ENCODE peak calls at places on chromosomes 12 and 14, in four cellular contexts. One of them, this sample, is unnamed.

GRCh38 chr12:92445253-92446081 is 257.3 kb upstream of the PLEKHG7 start:
- DNase-seq in astrocyte of the spinal cord: peak; percentile 29
- DNase-seq in glutamatergic neuron: no peak
- DNase-seq in thoracic aorta: no peak
- DNase-seq in this sample: no peak

GRCh38 chr12:93918262-93918661 is 230.1 kb upstream of the PLXNC1 start:
- DNase-seq in glutamatergic neuron: no peak
- DNase-seq in astrocyte of the spinal cord: peak; percentile 22
- DNase-seq in thoracic aorta: no peak
- DNase-seq in this sample: no peak

GRCh38 chr12:104603545-104603973 is 146.8 kb downstream of the CHST11 start:
- DNase-seq in thoracic aorta: no peak
- DNase-seq in astrocyte of the spinal cord: no peak
- DNase-seq in glutamatergic neuron: no peak
- DNase-seq in this sample: no peak

GRCh38 chr14:60353410-60353809 is 104.4 kb downstream of the PPM1A start:
- DNase-seq in thoracic aorta: no peak
- DNase-seq in glutamatergic neuron: no peak
- DNase-seq in astrocyte of the spinal cord: no peak
- DNase-seq in this sample: no peak

GRCh38 chr12:57165741-57166140 is 18.3 kb upstream of the LRP1-AS start:
- DNase-seq in glutamatergic neuron: no peak
- DNase-seq in thoracic aorta: no peak
- DNase-seq in astrocyte of the spinal cord: peak; percentile 13
- DNase-seq in this sample: no peak

GRCh38 chr12:132494294-132495164 is 4.6 kb downstream of the FBRSL1 start:
- DNase-seq in astrocyte of the spinal cord: no peak
- DNase-seq in glutamatergic neuron: no peak
- DNase-seq in thoracic aorta: no peak
- DNase-seq in this sample: no peak

GRCh38 chr14:54106802-54107377 is 150.3 kb upstream of the BMP4 start:
- DNase-seq in thoracic aorta: no peak
- DNase-seq in glutamatergic neuron: no peak
- DNase-seq in astrocyte of the spinal cord: no peak
- DNase-seq in this sample: no peak

GRCh38 chr12:42871831-42872230 is 282.3 kb upstream of the PRICKLE1 start:
- DNase-seq in astrocyte of the spinal cord: no peak
- DNase-seq in thoracic aorta: no peak
- DNase-seq in glutamatergic neuron: no peak
- DNase-seq in this sample: no peak

GRCh38 chr12:63917864-63918742 is 73.6 kb downstream of the SRGAP1 start:
- DNase-seq in astrocyte of the spinal cord: peak; percentile 92
- DNase-seq in thoracic aorta: no peak
- DNase-seq in glutamatergic neuron: peak; percentile 23
- DNase-seq in this sample: peak; percentile 71

GRCh38 chr12:121217761-121218160 is 7.8 kb downstream of the P2RX4 start:
- DNase-seq in glutamatergic neuron: no peak
- DNase-seq in astrocyte of the spinal cord: no peak
- DNase-seq in thoracic aorta: no peak
- DNase-seq in this sample: no peak

GRCh38 chr12:52607314-52607713 is 6.1 kb upstream of the KRT72 start:
- DNase-seq in glutamatergic neuron: no peak
- DNase-seq in thoracic aorta: no peak
- DNase-seq in astrocyte of the spinal cord: no peak
- DNase-seq in this sample: no peak

GRCh38 chr12:19750116-19750644 is 310.9 kb downstream of the AEBP2 start:
- DNase-seq in glutamatergic neuron: no peak
- DNase-seq in astrocyte of the spinal cord: no peak
- DNase-seq in thoracic aorta: no peak
- DNase-seq in this sample: no peak

GRCh38 chr12:19746471-19746870 is 307.2 kb downstream of the AEBP2 start:
- DNase-seq in glutamatergic neuron: no peak
- DNase-seq in thoracic aorta: no peak
- DNase-seq in astrocyte of the spinal cord: no peak
- DNase-seq in this sample: no peak

GRCh38 chr12:19741132-19741489 is 301.8 kb downstream of the AEBP2 start:
- DNase-seq in glutamatergic neuron: no peak
- DNase-seq in thoracic aorta: no peak
- DNase-seq in astrocyte of the spinal cord: no peak
- DNase-seq in this sample: no peak

GRCh38 chr12:19740472-19741131 is 301.3 kb downstream of the AEBP2 start:
- DNase-seq in thoracic aorta: no peak
- DNase-seq in astrocyte of the spinal cord: no peak
- DNase-seq in glutamatergic neuron: no peak
- DNase-seq in this sample: no peak

DNA sequence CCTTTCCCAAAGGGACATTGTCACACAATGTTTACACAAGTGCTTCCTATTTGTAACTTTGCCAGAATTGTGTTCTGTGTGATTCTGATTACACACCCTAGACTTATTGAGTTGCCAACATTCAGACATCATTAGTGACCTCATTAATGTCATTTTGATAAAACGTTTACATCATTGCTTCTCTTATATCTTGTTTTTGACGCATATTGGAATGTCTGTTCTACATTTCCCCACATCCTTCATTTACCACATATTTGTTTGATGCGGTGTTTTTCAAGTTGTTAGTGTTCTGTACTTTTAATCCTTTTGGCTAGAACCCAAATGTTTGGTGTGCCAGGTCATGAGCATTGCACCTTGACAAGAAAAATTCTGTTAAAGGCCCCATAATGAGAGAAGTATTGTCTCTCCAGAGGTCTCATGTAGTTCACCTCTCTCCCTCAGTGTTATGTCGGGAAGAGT is 305.5 kb downstream of the AEBP2 start:
- DNase-seq in astrocyte of the spinal cord: peak; percentile 87
- DNase-seq in glutamatergic neuron: no peak
- DNase-seq in thoracic aorta: no peak
- DNase-seq in this sample: no peak
- TF ChIP-seq CTCF in astrocyte of the spinal cord: no peak
- TF ChIP-seq CTCF in glutamatergic neuron: no peak
- TF ChIP-seq CTCF in thoracic aorta: no peak
- TF ChIP-seq CTCF in this sample: no peak

DNA sequence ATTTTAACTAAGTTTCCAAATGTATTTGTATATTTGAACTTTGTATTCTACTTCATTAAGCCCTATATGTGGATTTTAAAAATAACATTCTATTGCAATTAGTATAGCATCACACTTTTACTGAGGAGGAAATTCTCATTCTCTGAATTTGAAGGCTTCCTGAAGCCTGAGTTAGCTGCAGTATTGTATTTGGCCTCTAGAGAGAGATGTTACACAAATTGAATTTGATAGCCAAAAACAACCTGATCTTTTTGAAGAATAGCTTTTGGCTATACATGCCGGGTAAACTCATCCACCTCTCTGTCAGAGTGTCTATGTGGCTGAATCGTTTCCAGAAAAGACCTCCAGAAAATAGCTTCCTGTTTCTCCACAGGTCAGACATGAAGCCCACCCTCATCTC is 316.5 kb upstream of the OR4E1 start:
- DNase-seq in glutamatergic neuron: no peak
- DNase-seq in astrocyte of the spinal cord: no peak
- DNase-seq in thoracic aorta: no peak
- DNase-seq in this sample: no peak
- TF ChIP-seq CTCF in glutamatergic neuron: peak; percentile 66
- TF ChIP-seq CTCF in astrocyte of the spinal cord: peak; percentile 35
- TF ChIP-seq CTCF in thoracic aorta: no peak
- TF ChIP-seq CTCF in this sample: peak; percentile 67

GRCh38 chr12:109346920-109347319 is 780 bp upstream of the MYO1H start:
- DNase-seq in astrocyte of the spinal cord: no peak
- DNase-seq in thoracic aorta: no peak
- DNase-seq in glutamatergic neuron: no peak
- DNase-seq in this sample: no peak

GRCh38 chr12:109347579-109347978 is at the start of gene MYO1H:
- DNase-seq in glutamatergic neuron: no peak
- DNase-seq in astrocyte of the spinal cord: no peak
- DNase-seq in thoracic aorta: no peak
- DNase-seq in this sample: no peak

GRCh38 chr12:109345428-109345827 is 2.3 kb upstream of the MYO1H start:
- DNase-seq in thoracic aorta: no peak
- DNase-seq in glutamatergic neuron: no peak
- DNase-seq in astrocyte of the spinal cord: no peak
- DNase-seq in this sample: no peak
- TF ChIP-seq CTCF in thoracic aorta: no peak
- TF ChIP-seq CTCF in glutamatergic neuron: no peak
- TF ChIP-seq CTCF in astrocyte of the spinal cord: no peak
- TF ChIP-seq CTCF in this sample: no peak

GRCh38 chr14:91997492-91997891 is 42.4 kb downstream of the TRIP11 start:
- DNase-seq in thoracic aorta: no peak
- DNase-seq in astrocyte of the spinal cord: no peak
- DNase-seq in glutamatergic neuron: no peak
- DNase-seq in this sample: no peak

GRCh38 chr14:91998667-91999570 is 40.9 kb downstream of the TRIP11 start:
- DNase-seq in thoracic aorta: no peak
- DNase-seq in astrocyte of the spinal cord: no peak
- DNase-seq in glutamatergic neuron: no peak
- DNase-seq in this sample: no peak

DNA sequence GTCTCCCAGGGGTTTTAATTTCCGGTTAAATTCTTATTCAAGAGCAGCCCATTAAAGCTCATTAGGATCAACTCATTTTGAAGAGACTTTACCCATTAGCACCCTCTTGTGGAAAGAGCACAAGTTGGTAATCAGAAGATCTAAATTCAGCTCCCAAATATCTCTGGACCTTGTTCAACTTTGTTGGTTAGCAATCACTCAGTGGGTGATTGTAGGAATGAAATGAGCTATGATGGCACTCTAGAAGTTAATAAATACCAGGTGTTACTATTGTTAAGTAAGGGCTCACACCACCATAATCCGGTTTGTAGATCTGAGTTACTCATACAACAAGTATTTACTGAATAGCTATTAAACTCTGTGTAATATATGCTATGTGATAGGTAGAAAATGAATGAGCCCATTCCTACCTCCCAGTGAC is 42.9 kb downstream of the TRIP11 start:
- DNase-seq in astrocyte of the spinal cord: peak; percentile 75
- DNase-seq in thoracic aorta: no peak
- DNase-seq in glutamatergic neuron: no peak
- DNase-seq in this sample: no peak
- TF ChIP-seq CTCF in astrocyte of the spinal cord: peak; percentile 66
- TF ChIP-seq CTCF in thoracic aorta: peak; percentile 61
- TF ChIP-seq CTCF in glutamatergic neuron: peak; percentile 50
- TF ChIP-seq CTCF in this sample: peak; percentile 67

GRCh38 chr12:98783420-98783819 is 138.3 kb downstream of the APAF1 start:
- DNase-seq in astrocyte of the spinal cord: no peak
- DNase-seq in thoracic aorta: no peak
- DNase-seq in glutamatergic neuron: no peak
- DNase-seq in this sample: no peak
- TF ChIP-seq CTCF in astrocyte of the spinal cord: no peak
- TF ChIP-seq CTCF in thoracic aorta: no peak
- TF ChIP-seq CTCF in glutamatergic neuron: no peak
- TF ChIP-seq CTCF in this sample: no peak

GRCh38 chr12:116687888-116688287 is 50.0 kb downstream of the SPRING1 start:
- DNase-seq in thoracic aorta: no peak
- DNase-seq in glutamatergic neuron: peak; percentile 83
- DNase-seq in astrocyte of the spinal cord: no peak
- DNase-seq in this sample: peak; percentile 70
- TF ChIP-seq CTCF in thoracic aorta: no peak
- TF ChIP-seq CTCF in glutamatergic neuron: peak; percentile 73
- TF ChIP-seq CTCF in astrocyte of the spinal cord: peak; percentile 55
- TF ChIP-seq CTCF in this sample: peak; percentile 78